ENCODE peak calls at places on chromosomes 6 and 20, in four cellular contexts. X is HepG2, L is A549, Z is WTC11. U is an unnamed sample.

GRCh38 chr6:35419431-35419830 is 32.7 kb upstream of the FANCE start:
- DNase-seq in X (peak), L (no peak), Z (no peak), U (peak)

GRCh38 chr6:75819776-75820487 is 70.9 kb downstream of the MYO6 start:
- DNase-seq in X (no peak), L (no peak), Z (no peak), U (no peak)

GRCh38 chr6:155103816-155104366 is 108.8 kb downstream of the TIAM2 start:
- DNase-seq in X (no peak), L (no peak), Z (no peak), U (no peak)

GRCh38 chr6:23262864-23263263 is 693.5 kb downstream of the HDGFL1 start:
- DNase-seq in X (no peak), L (no peak), Z (no peak), U (no peak)

GRCh38 chr20:58670097-58670496 is 19.0 kb downstream of the STX16 start:
- DNase-seq in X (no peak), L (no peak), Z (no peak), U (no peak)

GRCh38 chr6:34689742-34690141 is 6.8 kb downstream of the ILRUN start:
- DNase-seq in X (no peak), L (no peak), Z (no peak), U (no peak)

GRCh38 chr20:11376998-11377397 is 540.7 kb upstream of the BTBD3 start:
- DNase-seq in X (no peak), L (no peak), Z (no peak), U (no peak)

GRCh38 chr6:17116090-17116387 is 14.2 kb downstream of the STMND1 start:
- DNase-seq in X (no peak), L (no peak), Z (no peak), U (no peak)

GRCh38 chr20:63955281-63955845 is 853 bp downstream of the UCKL1 start:
- DNase-seq in X (peak), L (no peak), Z (peak), U (peak)

GRCh38 chr6:7973603-7974002 is 63.0 kb upstream of the TXNDC5 start:
- DNase-seq in X (peak), L (no peak), Z (no peak), U (no peak)

GRCh38 chr6:7976485-7977010 is 66.0 kb upstream of the TXNDC5 start:
- DNase-seq in X (no peak), L (no peak), Z (no peak), U (no peak)

GRCh38 chr6:7974932-7975763 is 64.6 kb upstream of the TXNDC5 start:
- DNase-seq in X (peak), L (peak), Z (no peak), U (peak)

GRCh38 chr6:7974553-7974931 is 64.0 kb upstream of the TXNDC5 start:
- DNase-seq in X (no peak), L (no peak), Z (no peak), U (no peak)

DNA sequence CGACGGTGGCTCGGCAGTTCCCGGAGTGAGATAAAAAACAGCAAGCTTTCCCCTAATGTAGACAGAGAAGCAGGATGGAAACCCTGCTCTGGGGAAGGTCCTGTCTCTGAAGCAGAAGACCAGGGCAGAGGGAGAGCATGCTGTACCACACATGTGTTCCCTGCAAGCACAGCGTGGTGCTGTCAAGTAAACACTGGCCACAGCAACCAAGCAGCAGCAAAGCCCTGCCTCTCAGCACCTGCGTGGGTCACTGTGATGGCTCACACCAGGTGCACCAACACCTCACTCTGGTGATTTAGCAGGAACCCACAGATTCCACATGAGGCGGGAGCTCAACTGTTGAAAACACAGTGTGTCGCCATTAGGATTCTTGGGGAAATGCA is 65.2 kb upstream of the TXNDC5 start:
- DNase-seq in X (peak), L (no peak), Z (no peak), U (no peak)
- TF ChIP-seq NR3C1 in X (no peak), L (no peak), Z (no peak), U (no peak)

GRCh38 chr6:33633462-33634158 is 12.5 kb downstream of the ITPR3 start:
- DNase-seq in X (no peak), L (peak), Z (peak), U (peak)
- TF ChIP-seq NR3C1 in X (no peak), L (no peak), Z (no peak), U (no peak)

GRCh38 chr6:20906938-20907337 is 372.7 kb downstream of the CDKAL1 start:
- DNase-seq in X (no peak), L (no peak), Z (no peak), U (no peak)
- TF ChIP-seq NR3C1 in X (no peak), L (no peak), Z (no peak), U (no peak)

DNA sequence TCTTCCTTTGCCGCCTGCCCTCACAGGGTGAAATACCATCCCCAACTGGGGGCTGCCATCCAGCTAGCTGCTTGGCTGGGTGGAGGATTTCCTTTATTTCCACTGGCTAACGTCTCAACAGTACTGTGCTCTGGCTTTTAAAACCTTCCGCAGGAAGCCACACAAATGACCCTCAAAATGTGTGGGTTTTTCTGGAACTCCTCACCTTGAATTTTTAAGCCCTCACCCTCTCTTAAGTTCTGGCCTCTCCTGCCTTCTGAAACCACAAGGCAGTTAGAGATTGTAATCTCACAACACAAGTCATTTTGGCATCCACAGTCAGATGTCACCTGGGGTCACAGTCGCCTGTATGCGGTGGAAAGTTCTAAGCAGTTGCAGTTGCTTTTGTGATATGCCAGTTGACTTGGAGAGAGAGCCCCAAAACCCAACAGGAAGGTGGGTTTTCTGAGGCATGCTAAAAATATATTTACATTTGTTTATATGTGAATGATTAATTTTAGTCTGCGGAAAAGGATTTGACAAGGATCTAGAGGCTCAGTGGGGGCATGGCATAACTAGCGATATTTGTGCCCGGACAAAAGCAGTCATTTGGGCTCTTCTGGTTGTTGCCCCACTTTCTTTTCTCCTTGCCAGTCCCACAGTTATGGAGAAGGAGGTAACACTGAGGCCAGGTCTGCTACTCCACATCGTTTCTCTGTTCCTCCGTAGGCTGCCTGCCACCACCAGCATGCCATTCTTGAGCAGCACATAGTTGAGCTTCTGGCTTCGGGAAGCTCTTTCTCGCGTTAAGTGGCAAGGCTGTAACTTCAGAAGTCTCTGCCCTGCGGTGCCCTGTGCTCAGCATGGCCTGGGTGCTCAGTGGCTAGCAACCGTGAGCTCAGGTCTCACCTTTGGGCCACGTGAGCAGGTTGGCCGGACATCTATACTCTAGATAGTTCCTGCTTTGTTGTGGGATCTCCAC is 335.3 kb downstream of the CD83 start:
- DNase-seq in X (no peak), L (no peak), Z (no peak), U (peak)
- TF ChIP-seq NR3C1 in X (no peak), L (no peak), Z (no peak), U (no peak)

DNA sequence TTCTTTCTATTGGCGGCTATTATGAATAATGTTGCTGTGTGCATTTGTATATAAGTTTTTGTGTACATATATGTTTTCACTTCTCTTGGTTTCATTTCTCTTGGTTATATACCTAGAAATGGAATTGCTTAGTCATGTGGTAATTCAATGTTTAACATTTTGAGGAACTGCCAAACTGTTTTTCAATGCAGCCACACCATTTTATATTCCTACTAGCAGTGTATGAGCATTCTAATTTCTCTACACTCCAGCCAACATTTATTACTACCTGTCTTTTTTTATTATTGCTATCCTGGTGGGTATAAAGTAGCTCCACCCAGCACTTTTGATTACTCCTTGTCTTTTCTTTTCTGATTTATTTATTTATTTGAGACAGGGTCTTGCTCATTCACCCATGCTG is 54.8 kb downstream of the PHACTR2 start:
- DNase-seq in X (no peak), L (no peak), Z (no peak), U (no peak)
- TF ChIP-seq NR3C1 in X (no peak), L (no peak), Z (no peak), U (no peak)

GRCh38 chr6:107418118-107418517 is 41.2 kb downstream of the PDSS2 start:
- DNase-seq in X (peak), L (peak), Z (no peak), U (no peak)
- TF ChIP-seq NR3C1 in X (no peak), L (no peak), Z (no peak), U (no peak)

DNA sequence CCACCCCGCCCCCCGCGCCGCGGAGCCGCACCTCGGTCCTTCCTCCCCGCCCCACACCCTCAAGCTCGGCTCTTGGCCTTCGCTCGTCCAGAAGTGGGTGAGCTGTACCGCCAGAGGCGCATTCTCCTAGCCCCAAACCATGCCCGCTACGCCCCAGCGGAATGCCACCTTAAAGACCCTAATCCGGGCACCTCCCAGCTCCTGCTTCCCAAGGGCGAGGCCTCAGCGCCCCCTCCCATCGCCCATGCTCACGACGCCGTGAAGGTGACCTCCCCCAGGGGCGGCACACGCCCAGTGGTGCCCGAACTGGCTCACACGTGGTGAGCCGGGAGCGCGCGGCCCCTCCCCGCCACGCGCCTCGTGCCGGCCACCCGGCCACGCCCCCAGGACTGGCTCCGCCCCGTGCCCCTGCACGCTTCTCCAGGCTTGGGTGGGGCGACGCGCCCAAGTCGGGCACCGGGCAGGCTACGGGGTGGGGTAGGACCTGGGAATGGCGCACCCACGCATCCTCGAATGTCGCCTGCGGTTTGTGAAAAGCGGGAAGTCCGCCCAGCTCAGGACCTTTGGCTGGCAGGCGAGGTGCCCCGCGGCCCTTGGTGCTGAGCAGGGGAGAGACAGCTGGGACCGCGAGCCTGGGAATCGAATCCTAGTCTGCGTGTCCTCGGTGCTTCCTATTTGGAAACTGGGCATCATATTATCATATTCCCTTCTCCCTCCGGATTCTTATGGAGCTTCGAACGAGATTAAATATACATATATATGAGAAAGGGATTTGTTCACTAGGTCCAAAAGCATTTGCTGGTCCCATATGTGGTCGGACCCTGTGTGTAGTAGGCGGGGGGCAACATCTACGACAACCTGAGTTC is 942 bp upstream of the SOX12 start:
- DNase-seq in X (peak), L (peak), Z (peak), U (peak)
- TF ChIP-seq NR3C1 in X (no peak), L (no peak), Z (no peak), U (peak)

DNA sequence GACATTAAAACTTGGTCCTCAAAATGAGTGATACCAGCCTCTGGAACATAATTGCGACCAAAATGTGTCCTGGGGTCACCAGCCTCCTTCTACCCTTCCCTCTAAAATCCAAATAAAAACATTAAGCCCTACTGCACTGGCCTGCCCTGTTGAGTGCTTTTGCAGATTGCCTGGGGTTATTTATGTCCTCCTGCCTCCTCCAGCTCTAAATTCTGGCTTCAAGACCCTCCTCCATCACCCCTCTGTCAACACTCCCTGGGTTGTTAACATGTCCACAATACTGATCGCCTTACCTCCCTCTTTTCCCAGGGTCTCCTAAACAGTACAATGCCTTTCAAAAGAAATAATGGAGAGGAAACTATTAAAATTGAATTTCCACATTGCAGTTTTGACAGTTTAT is 327.5 kb downstream of the NRN1 start:
- DNase-seq in X (no peak), L (no peak), Z (no peak), U (no peak)
- TF ChIP-seq NR3C1 in X (no peak), L (no peak), Z (no peak), U (no peak)

DNA sequence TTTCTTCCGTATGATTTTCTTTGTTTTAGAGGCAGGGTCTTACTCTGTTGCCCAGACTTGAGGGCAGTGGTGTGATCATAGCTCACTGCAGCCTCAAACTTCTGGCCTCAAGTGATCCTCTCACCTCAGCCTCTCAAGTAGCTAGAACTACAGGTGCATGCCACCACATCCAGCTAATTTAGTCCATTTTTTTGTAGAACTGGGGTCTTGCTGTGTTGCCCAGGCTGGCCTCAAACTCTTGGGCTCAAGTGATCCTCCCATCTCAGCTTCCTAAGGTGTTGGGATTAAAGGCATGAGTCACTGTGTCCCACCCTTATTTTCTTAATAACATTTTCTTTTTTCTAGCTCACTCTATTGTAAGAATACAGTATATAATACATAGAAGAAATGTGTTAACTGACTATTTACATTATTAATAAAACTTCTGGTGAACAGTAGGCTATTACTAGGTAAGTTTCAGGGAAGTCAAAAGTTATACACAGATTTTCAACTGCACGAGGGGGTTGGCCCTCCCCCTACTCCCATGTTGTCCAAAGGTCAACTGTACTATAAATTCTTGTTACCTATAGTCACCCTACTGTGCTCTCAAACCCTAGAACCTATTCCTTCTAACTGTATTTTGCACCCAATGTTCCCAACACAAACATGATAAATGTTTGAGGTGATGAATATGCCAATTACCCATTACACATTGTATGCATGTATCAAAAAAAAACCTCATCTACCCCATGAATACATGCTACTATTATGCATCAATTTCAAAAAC is 56.3 kb downstream of the PXDC1 start:
- DNase-seq in X (peak), L (no peak), Z (no peak), U (no peak)
- TF ChIP-seq NR3C1 in X (no peak), L (no peak), Z (no peak), U (no peak)